ENCODE peak calls at places on chromosome 13, in nine cellular contexts. O is endothelial cell of umbilical vein, R is IMR-90, E is mammary epithelial cell, Z is PC-3, P is hepatocyte, T is H9, B is neural progenitor cell, K is PC-9. D is an unnamed sample.

GRCh38 chr13:52846567-52847321 is 1.7 kb downstream of the PCDH8 start:
- DNase-seq in O (peak), R (peak), E (peak), Z (no peak), P (peak), T (peak), B (peak), K (no peak), D (peak)

GRCh38 chr13:97191143-97191542 is 31.0 kb upstream of the MBNL2 start:
- DNase-seq in O (no peak), R (no peak), E (no peak), Z (no peak), P (no peak), T (no peak), B (no peak), K (no peak), D (no peak)

GRCh38 chr13:35600137-35600536 is 123.6 kb upstream of the MAB21L1 start:
- DNase-seq in O (no peak), R (peak), E (no peak), Z (no peak), P (no peak), T (no peak), B (no peak), K (no peak), D (no peak)

GRCh38 chr13:50400930-50401553 is 385.8 kb downstream of the KCNRG start:
- DNase-seq in O (peak), R (peak), E (peak), Z (no peak), P (no peak), T (no peak), B (no peak), K (no peak), D (no peak)

GRCh38 chr13:105762096-105762495 is 773.4 kb downstream of the EFNB2 start:
- DNase-seq in O (no peak), R (no peak), E (no peak), Z (no peak), P (no peak), T (no peak), B (no peak), K (no peak), D (no peak)

GRCh38 chr13:73090116-73090811 is 31.5 kb downstream of the KLF5 start:
- DNase-seq in O (peak), R (peak), E (peak), Z (peak), P (peak), T (peak), B (no peak), K (peak), D (no peak)

GRCh38 chr13:52644108-52644507 is 1.9 kb downstream of the HNRNPA1L2 start:
- DNase-seq in O (no peak), R (peak), E (no peak), Z (peak), P (no peak), T (no peak), B (no peak), K (no peak), D (no peak)

GRCh38 chr13:97434417-97435296 is 688 bp downstream of the RAP2A start:
- DNase-seq in O (peak), R (peak), E (peak), Z (peak), P (no peak), T (peak), B (no peak), K (peak), D (peak)

GRCh38 chr13:59266478-59267063 is 897.2 kb downstream of the DIAPH3 start:
- DNase-seq in O (peak), R (no peak), E (no peak), Z (no peak), P (no peak), T (no peak), B (no peak), K (no peak), D (no peak)

GRCh38 chr13:96994030-96994848 is at the start of gene OXGR1:
- DNase-seq in O (no peak), R (no peak), E (no peak), Z (no peak), P (no peak), T (peak), B (peak), K (no peak), D (no peak)

GRCh38 chr13:95676100-95676774 is 702 bp upstream of the DNAJC3 start:
- DNase-seq in O (peak), R (peak), E (peak), Z (peak), P (peak), T (peak), B (no peak), K (peak), D (peak)

GRCh38 chr13:67557642-67558241 is 327.6 kb upstream of the PCDH9 start:
- DNase-seq in O (no peak), R (no peak), E (no peak), Z (no peak), P (no peak), T (no peak), B (no peak), K (no peak), D (peak)

GRCh38 chr13:87208636-87209035 is 462.5 kb upstream of the SLITRK5 start:
- DNase-seq in O (no peak), R (no peak), E (no peak), Z (no peak), P (no peak), T (no peak), B (no peak), K (no peak), D (no peak)

GRCh38 chr13:66844933-66845332 is 385.2 kb downstream of the PCDH9 start:
- DNase-seq in O (no peak), R (no peak), E (no peak), Z (no peak), P (no peak), T (peak), B (no peak), K (no peak), D (no peak)

DNA sequence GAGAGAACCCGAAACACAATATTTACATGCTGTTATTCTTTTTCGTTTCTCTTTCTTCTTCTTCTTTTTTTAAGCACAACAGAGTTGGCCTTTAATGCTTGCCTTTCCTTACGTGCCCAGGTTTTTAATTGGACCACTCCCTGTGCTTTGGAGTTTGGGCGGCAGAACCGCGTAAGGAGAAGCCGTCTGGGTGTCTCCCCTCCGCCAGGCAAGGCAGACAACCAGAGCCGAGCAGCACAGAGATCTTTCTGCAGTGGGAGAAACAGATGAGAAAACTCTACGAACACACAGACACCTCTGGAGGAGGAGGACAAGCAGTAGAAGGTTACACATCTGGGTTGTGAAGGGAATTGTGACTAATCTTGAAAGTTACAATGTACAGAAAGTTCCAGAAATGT is 150.0 kb upstream of the UBL3 start:
- DNase-seq in O (no peak), R (no peak), E (no peak), Z (no peak), P (no peak), T (no peak), B (no peak), K (no peak), D (no peak)
- H2AFZ ChIP-seq in O (no peak), R (no peak), E (no peak), Z (no peak), P (no peak), T (no peak), B (no peak), K (no peak), D (no peak)

GRCh38 chr13:44411841-44412240 is 38.2 kb downstream of the SERP2 start:
- DNase-seq in O (no peak), R (no peak), E (no peak), Z (no peak), P (no peak), T (no peak), B (no peak), K (no peak), D (no peak)
- H2AFZ ChIP-seq in O (no peak), R (no peak), E (no peak), Z (no peak), P (no peak), T (no peak), B (peak), K (no peak), D (no peak)

GRCh38 chr13:20231839-20232555 is at the start of gene GJB6:
- DNase-seq in O (no peak), R (no peak), E (peak), Z (no peak), P (peak), T (peak), B (peak), K (no peak), D (no peak)
- H2AFZ ChIP-seq in O (no peak), R (no peak), E (peak), Z (peak), P (peak), T (no peak), B (peak), K (no peak), D (no peak)

DNA sequence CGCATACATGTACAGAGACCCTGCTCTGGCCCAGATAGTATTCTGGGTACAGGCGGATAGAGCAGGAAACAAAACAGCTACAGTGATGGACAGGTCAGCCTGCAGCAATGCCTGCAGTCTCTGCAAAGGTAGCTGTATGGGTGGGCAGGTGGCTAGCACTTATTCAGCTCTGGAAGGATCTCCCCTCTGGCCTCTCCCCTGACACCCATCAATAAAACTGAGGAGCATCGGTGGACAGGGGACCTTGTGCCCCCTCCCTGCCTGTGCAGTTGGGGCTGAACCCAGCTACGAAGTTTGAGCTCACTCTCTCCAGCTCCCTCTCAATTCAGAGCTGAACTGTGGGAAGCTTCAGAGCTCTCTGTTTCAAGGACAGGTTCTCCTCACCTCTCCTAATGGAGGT is 1.6 kb downstream of the ALOX5AP start:
- DNase-seq in O (no peak), R (no peak), E (no peak), Z (no peak), P (no peak), T (no peak), B (no peak), K (no peak), D (peak)
- H2AFZ ChIP-seq in O (no peak), R (peak), E (no peak), Z (no peak), P (no peak), T (no peak), B (no peak), K (no peak), D (no peak)